ENCODE peak calls at places on chromosomes 3 and 15, in four cellular contexts. S, J, W and P are unnamed samples.

GRCh38 chr3:126212629-126213375 is 32.4 kb upstream of the ALDH1L1 start:
- DNase-seq in S (peak; percentile 81), J (peak; percentile 47), W (no peak), P (peak; percentile 87)

GRCh38 chr3:129289201-129289921 is 10.7 kb downstream of the HMCES start:
- DNase-seq in S (no peak), J (no peak), W (no peak), P (no peak)

GRCh38 chr15:62153228-62153627 is 11.9 kb downstream of the C2CD4B start:
- DNase-seq in S (no peak), J (no peak), W (no peak), P (no peak)

GRCh38 chr3:38332202-38332601 is 14.4 kb upstream of the XYLB start:
- DNase-seq in S (no peak), J (no peak), W (no peak), P (no peak)

GRCh38 chr15:47887181-47887580 is 169.9 kb downstream of the SEMA6D start:
- DNase-seq in S (no peak), J (no peak), W (no peak), P (no peak)

GRCh38 chr3:159941043-159941994 is 47.3 kb upstream of the IL12A start:
- DNase-seq in S (no peak), J (no peak), W (no peak), P (no peak)

GRCh38 chr3:23648326-23648964 is 157.3 kb upstream of the UBE2E1 start:
- DNase-seq in S (no peak), J (peak; percentile 26), W (no peak), P (no peak)

GRCh38 chr15:88243895-88244787 is 12.4 kb downstream of the NTRK3 start:
- DNase-seq in S (peak; percentile 48), J (peak; percentile 22), W (peak; percentile 34), P (peak; percentile 29)

GRCh38 chr15:67177750-67178149 is 76.7 kb downstream of the AAGAB start:
- DNase-seq in S (no peak), J (peak; percentile 25), W (no peak), P (no peak)

GRCh38 chr3:129312021-129312639 is 33.5 kb downstream of the HMCES start:
- DNase-seq in S (no peak), J (no peak), W (peak; percentile 38), P (no peak)

DNA sequence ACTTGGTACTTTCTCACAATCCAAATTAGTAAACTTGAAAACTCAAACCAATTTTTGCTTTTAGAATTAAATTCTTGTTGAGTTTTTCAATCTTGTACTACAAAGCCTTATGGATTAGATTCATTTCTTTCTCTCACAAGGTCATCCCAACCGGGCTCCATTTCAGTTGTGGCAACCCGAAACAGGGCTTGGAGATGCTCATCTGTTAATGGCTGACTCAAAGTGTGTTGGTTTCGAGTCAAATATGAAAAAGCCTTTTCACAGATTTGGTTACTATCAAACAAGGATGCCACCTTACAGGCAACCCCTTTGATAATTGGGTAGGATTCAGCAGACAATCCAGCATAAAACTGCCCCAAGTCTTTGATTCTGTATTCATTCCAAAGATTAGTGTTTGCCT is 1.8 kb downstream of the EPM2AIP1 start:
- DNase-seq in S (no peak), J (no peak), W (no peak), P (no peak)
- H3K4me3 ChIP-seq in S (peak overlapping the region; percentile 78), J (peak overlapping the region; percentile 78), W (no peak overlapping the region), P (peak overlapping the region; percentile 98)

DNA sequence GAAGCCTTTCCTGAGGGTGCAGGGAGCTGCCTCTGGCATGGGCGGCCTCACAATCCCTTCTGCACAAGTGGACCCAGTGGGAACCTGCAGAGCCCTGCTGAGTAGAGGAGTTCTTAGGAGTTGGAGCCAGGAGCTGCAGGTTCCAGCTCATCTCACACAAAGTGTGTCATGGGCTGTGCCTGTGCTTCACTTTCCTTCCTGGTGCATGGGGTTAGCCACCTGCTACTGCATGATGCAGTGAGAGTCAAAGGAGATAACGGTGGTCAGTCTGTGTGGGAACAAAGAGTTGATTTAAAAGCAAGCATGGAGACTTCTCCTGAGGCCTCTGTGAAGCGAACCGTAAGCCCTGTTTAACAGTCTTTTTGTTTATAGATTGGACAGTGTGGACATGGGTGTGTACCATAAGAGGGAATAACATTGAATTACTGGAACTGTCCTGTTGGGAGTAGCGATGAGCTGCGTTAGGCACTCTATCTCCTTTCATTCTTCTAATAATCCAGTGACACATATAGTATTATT is 68.6 kb upstream of the PRR23C start:
- DNase-seq in S (no peak), J (no peak), W (no peak), P (no peak)
- H3K9ac ChIP-seq in S (no peak overlapping the region), J (no peak overlapping the region), W (no peak overlapping the region), P (no peak overlapping the region)

GRCh38 chr3:121642601-121643314 is 17.9 kb downstream of the HCLS1 start:
- DNase-seq in S (no peak), J (no peak), W (no peak), P (no peak)

GRCh38 chr3:121645054-121645453 is 15.6 kb downstream of the HCLS1 start:
- DNase-seq in S (no peak), J (no peak), W (no peak), P (no peak)

GRCh38 chr3:121651684-121652083 is 9.0 kb downstream of the HCLS1 start:
- DNase-seq in S (no peak), J (peak; percentile 38), W (no peak), P (no peak)

GRCh38 chr3:121649645-121650044 is 11.1 kb downstream of the HCLS1 start:
- DNase-seq in S (no peak), J (peak; percentile 13), W (no peak), P (no peak)

DNA sequence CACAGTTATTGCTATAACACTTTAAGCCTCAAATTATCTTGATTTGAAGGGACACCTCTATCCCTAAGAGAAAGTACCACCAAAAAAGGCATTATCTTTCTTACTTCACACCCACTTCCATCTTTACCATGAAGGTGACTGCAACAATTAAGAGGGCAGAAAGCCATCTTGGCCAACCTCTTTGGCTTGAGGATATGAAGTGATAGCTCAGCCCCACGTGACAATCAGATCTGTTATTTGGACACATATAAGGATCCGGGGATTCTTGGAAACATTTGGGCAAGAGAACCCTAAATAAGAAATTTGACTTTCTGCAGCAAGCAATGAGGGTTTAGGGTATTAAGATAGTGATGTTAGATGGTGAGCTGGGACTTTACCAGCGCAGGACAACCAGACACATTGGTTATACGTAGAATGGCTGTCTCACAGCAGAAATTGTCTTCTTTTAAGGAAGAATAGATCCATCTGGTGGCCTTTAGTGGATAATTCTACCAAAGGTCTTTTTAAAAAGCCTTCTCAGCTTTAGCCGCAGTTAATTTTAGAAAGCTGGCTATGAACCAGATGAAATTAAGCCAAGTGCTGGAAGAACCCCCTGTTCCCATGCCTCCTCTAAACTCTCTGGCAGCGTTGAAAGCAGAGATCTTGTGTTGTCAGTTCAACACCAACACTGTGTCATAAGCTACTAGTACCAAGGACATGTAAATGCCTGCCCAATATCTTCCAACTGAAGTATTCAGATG is 12.3 kb downstream of the HCLS1 start:
- DNase-seq in S (no peak), J (no peak), W (no peak), P (no peak)
- H3K36me3 ChIP-seq in S (no peaks in the 10 kb centered on the region), J (peaks cover 4% of the 10 kb centered on the region), W (peaks cover 21% of the 10 kb centered on the region), P (peaks cover 3% of the 10 kb centered on the region)

DNA sequence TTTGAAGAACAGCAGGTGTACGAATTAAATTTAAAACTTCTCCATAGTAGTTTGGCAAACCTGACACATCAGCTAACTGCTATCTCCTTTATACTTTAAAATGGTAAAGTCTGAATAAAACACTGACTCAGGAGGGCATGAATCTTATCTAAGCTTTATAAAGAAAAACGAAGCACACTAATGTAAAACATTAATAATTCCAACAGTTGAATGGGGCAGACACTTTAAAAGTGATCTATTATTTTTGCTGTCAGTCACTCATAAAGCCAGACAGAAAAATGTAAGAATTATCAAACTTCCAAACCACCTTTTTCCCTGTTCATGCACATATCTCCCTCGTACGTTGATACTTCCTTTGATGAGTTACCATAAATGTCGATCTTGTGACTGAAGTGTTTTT is 2.6 kb downstream of the ARF4 start:
- DNase-seq in S (no peak), J (no peak), W (no peak), P (no peak)
- H3K4me3 ChIP-seq in S (no peak overlapping the region), J (peak overlapping the region; percentile 93), W (peak overlapping the region; percentile 100), P (peak overlapping the region; percentile 47)

DNA sequence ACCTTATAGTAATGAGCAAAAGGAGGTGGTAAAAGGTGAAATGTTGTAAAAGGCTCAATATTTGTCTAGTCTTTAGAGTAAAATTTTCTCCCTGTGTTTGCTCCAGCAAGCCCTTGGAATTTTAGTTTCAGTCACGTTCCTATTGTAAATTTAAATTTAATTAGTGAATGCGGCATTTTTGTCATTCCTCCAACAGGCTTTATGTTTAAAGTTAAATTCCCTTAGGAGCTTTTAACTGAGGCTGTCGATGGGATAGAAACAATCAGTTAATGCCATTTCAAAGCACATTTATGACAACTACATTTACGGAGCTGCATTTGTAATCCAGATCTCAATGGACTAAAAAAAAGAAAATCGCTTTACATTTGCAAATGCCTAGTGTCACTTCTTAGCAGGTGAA is 868 bp upstream of the GADL1 start:
- DNase-seq in S (no peak), J (no peak), W (no peak), P (no peak)
- H3K9ac ChIP-seq in S (no peak overlapping the region), J (no peak overlapping the region), W (no peak overlapping the region), P (no peak overlapping the region)

GRCh38 chr3:175234075-175234474 is 374.9 kb downstream of the NAALADL2 start:
- DNase-seq in S (no peak), J (no peak), W (no peak), P (no peak)
- H3K36me3 ChIP-seq in S (no peaks in the 10 kb centered on the region), J (no peaks in the 10 kb centered on the region), W (no peaks in the 10 kb centered on the region), P (no peaks in the 10 kb centered on the region)

DNA sequence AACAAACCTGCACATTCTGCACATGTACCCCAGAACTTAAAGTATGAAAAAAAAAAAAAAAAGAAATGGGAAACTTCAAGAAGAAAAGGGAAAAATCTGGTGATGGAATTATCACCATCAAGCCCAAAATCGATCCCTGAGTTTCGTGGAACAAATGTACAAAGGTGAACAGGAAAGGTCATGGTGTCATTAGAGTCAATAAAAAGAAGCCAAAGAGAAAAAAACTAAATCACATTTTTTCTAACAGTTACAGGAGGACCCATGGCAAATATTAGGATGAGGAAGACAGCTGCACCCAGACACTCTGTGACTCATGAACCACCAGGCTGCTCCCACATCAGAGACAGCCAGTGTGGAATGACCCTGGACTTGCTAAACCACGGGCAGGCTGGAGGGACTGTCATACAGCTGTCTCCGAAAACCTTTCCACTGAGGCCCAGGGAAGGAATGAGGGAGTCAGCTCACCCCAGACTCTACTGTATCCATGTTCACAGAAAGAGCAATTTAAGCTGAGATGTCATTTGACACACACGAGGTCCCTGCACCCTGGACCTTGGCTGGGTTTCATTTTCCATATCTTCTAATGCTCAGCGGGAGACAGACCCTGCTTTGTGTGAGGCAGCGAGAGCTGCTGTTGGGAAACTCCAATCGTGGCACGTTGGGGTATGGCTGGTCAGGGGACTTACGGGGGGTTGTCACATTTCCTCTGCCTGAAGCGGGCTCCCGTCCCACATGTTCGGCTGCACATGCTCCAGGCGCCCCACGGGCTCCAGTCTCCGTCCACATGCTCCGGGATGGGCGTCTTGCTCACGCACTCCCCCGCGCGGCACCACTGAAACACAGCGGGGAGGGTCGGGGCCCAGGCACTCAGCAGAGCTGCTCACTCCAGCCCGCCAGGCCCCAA is 210.2 kb downstream of the ADAMTS17 start:
- DNase-seq in S (no peak), J (peak; percentile 25), W (peak; percentile 55), P (peak; percentile 88)
- H3K4me3 ChIP-seq in S (no peak overlapping the region), J (no peak overlapping the region), W (peak overlapping the region; percentile 60), P (peak overlapping the region; percentile 43)

DNA sequence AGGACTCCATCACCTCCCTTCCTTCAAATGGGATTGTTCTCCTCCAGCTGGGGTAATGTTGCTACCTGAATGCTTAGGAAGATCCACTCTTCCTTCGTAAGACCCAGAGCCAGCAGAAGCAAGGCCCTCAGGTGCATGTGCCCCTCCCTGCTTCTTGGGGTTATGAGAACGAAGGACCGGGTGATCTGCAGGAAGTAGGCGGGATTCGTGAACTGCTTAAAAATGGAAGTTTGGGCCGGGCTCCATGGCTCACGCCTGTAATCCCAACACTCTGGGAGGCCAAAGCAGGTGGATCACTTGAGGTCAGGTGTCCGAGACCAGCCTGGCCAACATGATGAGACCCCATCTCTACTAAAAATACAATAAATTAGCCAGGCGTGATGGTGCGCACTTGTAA is 8.0 kb downstream of the TLR9 start:
- DNase-seq in S (no peak), J (no peak), W (no peak), P (no peak)
- H3K9ac ChIP-seq in S (no peak overlapping the region), J (peak overlapping the region; percentile 70), W (no peak overlapping the region), P (no peak overlapping the region)